ENCODE peak calls at places on chromosomes 4 and X, in nine cellular contexts. W, J, L, U, B, V, Q, R and K are unnamed samples.

GRCh38 chrX:53080628-53081580 is 1.3 kb upstream of the TSPYL2 start:
- DNase-seq in W (no peak), J (peak; percentile 64), L (no peak), U (no peak), B (no peak), V (peak; percentile 27), Q (no peak), R (no peak), K (no peak)

GRCh38 chr4:85829276-85830051 is 354.5 kb downstream of the ARHGAP24 start:
- DNase-seq in W (no peak), J (no peak), L (no peak), U (no peak), B (no peak), V (peak; percentile 83), Q (no peak), R (no peak), K (no peak)

GRCh38 chrX:1423215-1423614 is 29.5 kb downstream of the ASMTL start:
- DNase-seq in W (no peak), J (no peak), L (no peak), U (no peak), B (no peak), V (no peak), Q (no peak), R (no peak), K (no peak)

GRCh38 chr4:90542216-90542615 is 415.0 kb downstream of the CCSER1 start:
- DNase-seq in W (no peak), J (no peak), L (no peak), U (no peak), B (no peak), V (no peak), Q (no peak), R (no peak), K (no peak)

GRCh38 chr4:73662709-73663546 is 42.7 kb upstream of the RASSF6 start:
- DNase-seq in W (no peak), J (no peak), L (no peak), U (no peak), B (no peak), V (peak; percentile 86), Q (no peak), R (no peak), K (no peak)

GRCh38 chr4:103493450-103494159 is 226.2 kb downstream of the TACR3 start:
- DNase-seq in W (no peak), J (no peak), L (no peak), U (no peak), B (no peak), V (no peak), Q (no peak), R (no peak), K (no peak)

GRCh38 chr4:114688063-114688462 is 89.5 kb downstream of the UGT8 start:
- DNase-seq in W (no peak), J (no peak), L (no peak), U (no peak), B (no peak), V (no peak), Q (no peak), R (no peak), K (no peak)

GRCh38 chr4:175874290-175874689 is 62.2 kb upstream of the GPM6A start:
- DNase-seq in W (no peak), J (no peak), L (no peak), U (no peak), B (no peak), V (no peak), Q (no peak), R (no peak), K (no peak)

GRCh38 chr4:173014113-173014558 is 154.5 kb upstream of the GALNT7 start:
- DNase-seq in W (no peak), J (no peak), L (no peak), U (no peak), B (peak; percentile 35), V (peak; percentile 84), Q (no peak), R (peak; percentile 70), K (no peak)

GRCh38 chr4:3868146-3868840 is 102.1 kb downstream of the ADRA2C start:
- DNase-seq in W (no peak), J (no peak), L (no peak), U (no peak), B (no peak), V (peak; percentile 11), Q (no peak), R (no peak), K (no peak)

GRCh38 chr4:76059750-76060149 is 14.8 kb upstream of the ART3 start:
- DNase-seq in W (no peak), J (no peak), L (no peak), U (no peak), B (no peak), V (peak; percentile 31), Q (no peak), R (no peak), K (no peak)

GRCh38 chr4:179110356-179110755 is 1668.1 kb upstream of the AGA start:
- DNase-seq in W (no peak), J (no peak), L (no peak), U (no peak), B (no peak), V (peak; percentile 76), Q (no peak), R (no peak), K (no peak)

GRCh38 chr4:4302416-4302815 is 12.4 kb downstream of the ZBTB49 start:
- DNase-seq in W (no peak), J (no peak), L (no peak), U (no peak), B (no peak), V (no peak), Q (peak; percentile 42), R (no peak), K (no peak)

GRCh38 chr4:5037553-5038551 is 13.4 kb upstream of the STK32B start:
- DNase-seq in W (peak; percentile 24), J (no peak), L (no peak), U (no peak), B (no peak), V (peak; percentile 98), Q (no peak), R (no peak), K (no peak)

GRCh38 chrX:53481093-53481492 is 46.9 kb upstream of the HSD17B10 start:
- DNase-seq in W (peak; percentile 19), J (no peak), L (no peak), U (no peak), B (no peak), V (no peak), Q (no peak), R (no peak), K (no peak)

GRCh38 chr4:68167166-68167565 is 37.5 kb upstream of the TMPRSS11F start:
- DNase-seq in W (no peak), J (no peak), L (no peak), U (no peak), B (no peak), V (no peak), Q (no peak), R (no peak), K (no peak)

GRCh38 chr4:102586644-102587021 is 85.5 kb downstream of the NFKB1 start:
- DNase-seq in W (no peak), J (no peak), L (no peak), U (no peak), B (no peak), V (no peak), Q (no peak), R (no peak), K (no peak)

GRCh38 chr4:87251104-87251503 is 30.7 kb upstream of the KLHL8 start:
- DNase-seq in W (peak; percentile 25), J (no peak), L (no peak), U (peak; percentile 77), B (no peak), V (no peak), Q (no peak), R (peak; percentile 88), K (no peak)

GRCh38 chr4:140374130-140374477 is 658 bp downstream of the SCOC start:
- DNase-seq in W (no peak), J (no peak), L (no peak), U (no peak), B (no peak), V (no peak), Q (no peak), R (no peak), K (no peak)

GRCh38 chr4:108272046-108272445 is 103.3 kb upstream of the LEF1 start:
- DNase-seq in W (no peak), J (no peak), L (no peak), U (no peak), B (no peak), V (peak; percentile 8), Q (no peak), R (no peak), K (no peak)

GRCh38 chrX:18677140-18677834 is 5.4 kb upstream of the RS1 start:
- DNase-seq in W (peak; percentile 13), J (no peak), L (no peak), U (no peak), B (no peak), V (no peak), Q (no peak), R (no peak), K (no peak)

GRCh38 chr4:136383126-136383525 is 1149.2 kb downstream of the PCDH18 start:
- DNase-seq in W (no peak), J (no peak), L (no peak), U (no peak), B (no peak), V (peak; percentile 46), Q (no peak), R (no peak), K (no peak)

GRCh38 chr4:185730849-185731608 is 81.0 kb downstream of the SORBS2 start:
- DNase-seq in W (no peak), J (no peak), L (no peak), U (no peak), B (no peak), V (peak; percentile 87), Q (no peak), R (no peak), K (no peak)

GRCh38 chr4:112511294-112512118 is 4.5 kb downstream of the NEUROG2 start:
- DNase-seq in W (no peak), J (no peak), L (no peak), U (no peak), B (no peak), V (no peak), Q (no peak), R (no peak), K (no peak)

GRCh38 chr4:89273741-89274141 is 33.9 kb downstream of the GPRIN3 start:
- DNase-seq in W (no peak), J (no peak), L (no peak), U (no peak), B (no peak), V (no peak), Q (no peak), R (no peak), K (no peak)

GRCh38 chrX:73851014-73852009 is 288.3 kb downstream of the CHIC1 start:
- DNase-seq in W (peak; percentile 90), J (peak; percentile 88), L (no peak), U (no peak), B (peak; percentile 70), V (peak; percentile 96), Q (peak; percentile 95), R (peak; percentile 93), K (no peak)

GRCh38 chr4:114136067-114136466 is 156.6 kb upstream of the ARSJ start:
- DNase-seq in W (no peak), J (no peak), L (no peak), U (no peak), B (no peak), V (no peak), Q (no peak), R (no peak), K (no peak)

GRCh38 chrX:130803537-130803936 is 99.5 kb downstream of the ENOX2 start:
- DNase-seq in W (no peak), J (no peak), L (no peak), U (no peak), B (no peak), V (no peak), Q (no peak), R (no peak), K (no peak)